ENCODE peak calls at places on chromosomes 4 and X, in six cellular contexts. A, W, L, E, J and T are unnamed samples.

GRCh38 chrX:107146670-107147069 is 28.0 kb upstream of the RBM41 start:
- DNase-seq in J (no peak), E (no peak), W (no peak), L (no peak), A (no peak), T (no peak)

GRCh38 chr4:89303989-89304388 is 3.6 kb downstream of the GPRIN3 start:
- DNase-seq in W (no peak), E (no peak), L (no peak), J (no peak), A (no peak), T (no peak)

GRCh38 chrX:46444011-46444410 is 101.2 kb downstream of the ZNF674 start:
- DNase-seq in A (no peak), E (no peak), L (peak; percentile 74), J (no peak), W (peak; percentile 40), T (no peak)

GRCh38 chr4:153084939-153085630 is 119.2 kb upstream of the TRIM2 start:
- DNase-seq in A (peak; percentile 79), L (peak; percentile 44), E (peak; percentile 38), W (no peak), J (peak; percentile 37), T (peak; percentile 14)

GRCh38 chr4:53591372-53591892 is at the start of gene LNX1:
- DNase-seq in W (no peak), J (no peak), A (peak; percentile 27), L (peak; percentile 79), E (peak; percentile 70), T (peak; percentile 44)

GRCh38 chrX:115909017-115909416 is 261.5 kb upstream of the AGTR2 start:
- DNase-seq in E (no peak), W (no peak), A (no peak), J (no peak), L (no peak), T (no peak)

GRCh38 chrX:104156630-104157529 is at the start of gene SLC25A53:
- DNase-seq in L (peak; percentile 70), A (peak; percentile 66), J (peak; percentile 69), E (peak; percentile 64), W (peak; percentile 70), T (no peak)

GRCh38 chr4:40283968-40284367 is 51.2 kb upstream of the CHRNA9 start:
- DNase-seq in W (no peak), E (no peak), L (peak; percentile 91), J (no peak), A (peak; percentile 30), T (no peak)

GRCh38 chrX:31320740-31321139 is 248.9 kb upstream of the FTHL17 start:
- DNase-seq in J (no peak), E (no peak), W (no peak), L (no peak), A (no peak), T (no peak)

GRCh38 chr4:3418029-3418762 is 23.6 kb upstream of the HGFAC start:
- DNase-seq in W (no peak), L (no peak), A (no peak), E (no peak), J (no peak), T (no peak)

GRCh38 chr4:2796261-2797187 is 3.6 kb downstream of the SH3BP2 start:
- DNase-seq in A (no peak), J (no peak), W (no peak), L (no peak), E (no peak), T (no peak)

GRCh38 chr4:2537011-2537830 is 774 bp downstream of the FAM193A start:
- DNase-seq in E (no peak), J (no peak), A (peak; percentile 66), L (no peak), W (peak; percentile 44), T (no peak)

GRCh38 chr4:95549246-95550138 is 719 bp upstream of the UNC5C start:
- DNase-seq in J (peak; percentile 38), E (no peak), W (no peak), L (no peak), A (no peak), T (no peak)

GRCh38 chr4:1400861-1401408 is 5.3 kb downstream of the NKX1-1 start:
- DNase-seq in L (no peak), W (no peak), E (no peak), J (no peak), A (no peak), T (no peak)

GRCh38 chr4:1400191-1400805 is 5.9 kb downstream of the NKX1-1 start:
- DNase-seq in E (no peak), A (no peak), L (no peak), W (no peak), J (no peak), T (no peak)

GRCh38 chr4:1402516-1403101 is 3.6 kb downstream of the NKX1-1 start:
- DNase-seq in A (no peak), E (no peak), W (no peak), J (no peak), L (no peak), T (no peak)

GRCh38 chr4:1402021-1402515 is 4.2 kb downstream of the NKX1-1 start:
- DNase-seq in L (no peak), A (no peak), E (no peak), J (no peak), W (no peak), T (no peak)

DNA sequence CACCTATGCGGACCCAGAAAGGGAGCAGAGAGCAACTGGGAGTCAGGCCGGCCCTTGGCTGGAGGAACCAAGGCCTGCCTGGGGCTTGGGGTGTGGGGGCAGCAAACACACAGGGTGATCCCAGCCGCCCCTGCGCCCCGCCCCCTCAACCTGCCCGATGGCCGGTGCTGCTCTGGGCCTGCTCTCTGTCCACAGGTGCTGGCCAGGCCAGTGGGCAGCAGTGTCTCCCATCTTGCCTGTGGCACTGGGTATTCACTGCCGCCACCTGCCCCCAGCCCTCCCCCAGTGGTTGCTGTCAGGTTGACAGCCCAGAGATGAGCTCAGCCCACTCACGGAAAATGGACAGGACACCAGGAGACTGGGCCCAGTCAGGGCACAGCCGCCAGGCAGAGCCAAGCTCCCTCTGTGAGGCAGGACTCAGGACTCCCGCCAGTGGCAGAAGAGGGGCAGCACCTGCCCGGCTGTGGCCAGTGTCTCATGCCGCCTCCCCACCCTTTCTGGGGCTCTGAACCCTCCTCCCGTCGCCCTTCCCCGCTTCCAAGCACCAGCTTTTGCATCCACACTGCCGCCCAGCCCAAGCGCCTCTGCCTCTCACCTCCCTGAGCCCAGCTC is 4.7 kb downstream of the NKX1-1 start:
- DNase-seq in L (no peak), W (no peak), A (no peak), E (no peak), J (no peak), T (no peak)
- TF ChIP-seq JUND in L (no peak), W (no peak), A (no peak), E (no peak), J (no peak), T (no peak)

DNA sequence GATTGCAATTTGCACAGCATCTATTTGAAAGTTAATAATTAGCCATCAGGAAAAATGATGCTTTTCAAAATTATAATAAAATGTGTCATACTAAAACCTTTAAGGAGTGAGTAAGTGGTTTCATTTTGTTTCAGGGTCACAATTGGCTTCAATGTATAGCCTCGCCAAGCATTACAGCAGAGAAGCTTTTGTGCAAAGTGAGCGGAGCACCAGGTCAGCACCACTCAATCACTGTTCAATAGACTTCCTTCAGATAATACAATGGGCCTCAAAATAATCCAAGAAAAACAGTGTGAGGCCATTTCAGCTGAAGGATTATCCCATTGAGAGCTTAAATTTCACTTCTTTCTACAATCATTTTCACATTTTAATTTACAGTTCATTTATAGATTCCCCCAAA is 409.2 kb upstream of the SLIT2 start:
- DNase-seq in A (no peak), E (no peak), L (no peak), W (no peak), J (no peak), T (no peak)
- TF ChIP-seq JUND in A (no peak), E (no peak), L (no peak), W (no peak), J (no peak), T (no peak)

GRCh38 chr4:126719803-126720202 is 913.0 kb upstream of the INTU start:
- DNase-seq in W (no peak), A (no peak), J (no peak), L (no peak), E (no peak), T (no peak)

GRCh38 chr4:126715681-126716080 is 917.1 kb upstream of the INTU start:
- DNase-seq in A (no peak), W (no peak), L (no peak), E (no peak), J (no peak), T (no peak)

GRCh38 chr4:126715067-126715466 is 917.7 kb upstream of the INTU start:
- DNase-seq in J (no peak), E (no peak), W (no peak), A (no peak), L (no peak), T (no peak)

GRCh38 chr4:126718161-126718560 is 914.6 kb upstream of the INTU start:
- DNase-seq in L (no peak), J (no peak), E (no peak), W (no peak), A (peak; percentile 17), T (no peak)
- TF ChIP-seq JUND in L (no peak), J (no peak), E (no peak), W (no peak), A (no peak), T (no peak)

GRCh38 chr4:7968262-7968896 is 28.7 kb upstream of the AFAP1 start:
- DNase-seq in L (no peak), E (no peak), J (no peak), A (no peak), W (no peak), T (no peak)
- TF ChIP-seq JUND in L (no peak), E (no peak), J (no peak), A (no peak), W (no peak), T (no peak)

GRCh38 chrX:87526281-87526680 is 8.7 kb downstream of the KLHL4 start:
- DNase-seq in E (no peak), A (no peak), W (no peak), L (no peak), J (no peak), T (no peak)

GRCh38 chrX:87528487-87528886 is 10.9 kb downstream of the KLHL4 start:
- DNase-seq in J (no peak), E (no peak), W (no peak), L (no peak), A (no peak), T (no peak)

GRCh38 chrX:87525771-87526229 is 8.2 kb downstream of the KLHL4 start:
- DNase-seq in L (no peak), J (no peak), A (peak; percentile 5), W (no peak), E (no peak), T (no peak)
- TF ChIP-seq JUND in L (no peak), J (no peak), A (peak; percentile 82), W (no peak), E (no peak), T (no peak)

GRCh38 chr4:184371390-184371787 is 103.0 kb downstream of the IRF2 start:
- DNase-seq in L (no peak), E (no peak), W (no peak), A (no peak), J (no peak), T (no peak)
- TF ChIP-seq JUND in L (no peak), E (no peak), W (no peak), A (no peak), J (no peak), T (no peak)